ENCODE peak calls at places on chromosome 22, in four cellular contexts. F is HTR-8/SVneo, A is NCI-H1092 treated with DMSO at 0.1 percent for 48 hours, V is T follicular helper cell. L is an unnamed sample.

GRCh38 chr22:40238425-40239344 is 61.0 kb downstream of the TNRC6B start:
- DNase-seq in F (peak), A (no peak), V (no peak), L (no peak)

GRCh38 chr22:24176040-24176439 is 5.2 kb upstream of the SUSD2 start:
- DNase-seq in F (no peak), A (no peak), V (no peak), L (no peak)

GRCh38 chr22:44571566-44572413 is 73.8 kb upstream of the RTL6 start:
- DNase-seq in F (no peak), A (no peak), V (no peak), L (no peak)

GRCh38 chr22:38228326-38228872 is 26.6 kb downstream of the MAFF start:
- DNase-seq in F (no peak), A (no peak), V (no peak), L (no peak)

GRCh38 chr22:45188779-45189178 is 25.1 kb downstream of the NUP50 start:
- DNase-seq in F (no peak), A (no peak), V (no peak), L (no peak)

GRCh38 chr22:25930710-25931353 is 188.8 kb downstream of the MYO18B start:
- DNase-seq in F (no peak), A (peak), V (no peak), L (no peak)

GRCh38 chr22:17748555-17749353 is 25.5 kb downstream of the BID start:
- DNase-seq in F (no peak), A (no peak), V (no peak), L (no peak)

GRCh38 chr22:43481528-43482309 is 69.9 kb downstream of the MPPED1 start:
- DNase-seq in F (no peak), A (no peak), V (no peak), L (no peak)

GRCh38 chr22:20422965-20423635 is 14.5 kb downstream of the SCARF2 start:
- DNase-seq in F (no peak), A (no peak), V (no peak), L (no peak)

GRCh38 chr22:46352691-46353386 is 17.3 kb downstream of the TRMU start:
- DNase-seq in F (no peak), A (no peak), V (no peak), L (no peak)

GRCh38 chr22:27405672-27406388 is 395.7 kb downstream of the MN1 start:
- DNase-seq in F (peak), A (peak), V (no peak), L (no peak)

GRCh38 chr22:42805016-42805997 is 51.8 kb downstream of the ARFGAP3 start:
- DNase-seq in F (no peak), A (peak), V (no peak), L (no peak)

GRCh38 chr22:29343313-29343805 is 27.9 kb upstream of the RASL10A start:
- DNase-seq in F (no peak), A (peak), V (no peak), L (no peak)

GRCh38 chr22:32855023-32855756 is 53.7 kb downstream of the TIMP3 start:
- DNase-seq in F (no peak), A (no peak), V (no peak), L (no peak)

GRCh38 chr22:36232715-36233401 is 6.5 kb downstream of the APOL2 start:
- DNase-seq in F (no peak), A (no peak), V (no peak), L (no peak)

GRCh38 chr22:26398741-26399153 is 30.3 kb upstream of the ASPHD2 start:
- DNase-seq in F (peak), A (peak), V (peak), L (no peak)

GRCh38 chr22:46340676-46341075 is 5.2 kb downstream of the TRMU start:
- DNase-seq in F (no peak), A (no peak), V (no peak), L (no peak)

L was measured in brain pericyte.